ENCODE peak calls at places on chromosomes 7 and 10, in nine cellular contexts. One of them, this sample, is unnamed.

GRCh38 chr10:125148021-125148439 is 12.3 kb downstream of the CTBP2 start:
- DNase-seq in ELF-1: no peak
- DNase-seq in NCI-H1417: no peak
- DNase-seq in GM20000: no peak
- DNase-seq in NCI-H345: peak; percentile 12
- DNase-seq in GM04503: no peak
- DNase-seq in MV-4-11: peak; percentile 59
- DNase-seq in effector memory CD8-positive, alpha-beta T cell: no peak
- DNase-seq in breast epithelium: no peak
- DNase-seq in this sample: no peak

GRCh38 chr7:105680505-105681187 is 99.4 kb upstream of the EFCAB10 start:
- DNase-seq in ELF-1: peak; percentile 92
- DNase-seq in NCI-H1417: no peak
- DNase-seq in GM20000: no peak
- DNase-seq in NCI-H345: no peak
- DNase-seq in GM04503: no peak
- DNase-seq in MV-4-11: no peak
- DNase-seq in effector memory CD8-positive, alpha-beta T cell: no peak
- DNase-seq in breast epithelium: no peak
- DNase-seq in this sample: no peak

GRCh38 chr10:71893920-71894319 is 42.9 kb upstream of the PSAP start:
- DNase-seq in ELF-1: no peak
- DNase-seq in NCI-H1417: no peak
- DNase-seq in GM20000: no peak
- DNase-seq in NCI-H345: no peak
- DNase-seq in GM04503: no peak
- DNase-seq in MV-4-11: peak; percentile 20
- DNase-seq in effector memory CD8-positive, alpha-beta T cell: no peak
- DNase-seq in breast epithelium: no peak
- DNase-seq in this sample: no peak

GRCh38 chr10:60114765-60115586 is 208.6 kb upstream of the CCDC6 start:
- DNase-seq in ELF-1: peak; percentile 79
- DNase-seq in NCI-H1417: peak; percentile 13
- DNase-seq in GM20000: peak; percentile 29
- DNase-seq in NCI-H345: no peak
- DNase-seq in GM04503: no peak
- DNase-seq in MV-4-11: peak; percentile 42
- DNase-seq in effector memory CD8-positive, alpha-beta T cell: no peak
- DNase-seq in breast epithelium: no peak
- DNase-seq in this sample: peak; percentile 55

GRCh38 chr10:97905276-97905675 is 55.6 kb downstream of the GOLGA7B start:
- DNase-seq in ELF-1: no peak
- DNase-seq in NCI-H1417: no peak
- DNase-seq in GM20000: no peak
- DNase-seq in NCI-H345: no peak
- DNase-seq in GM04503: no peak
- DNase-seq in MV-4-11: no peak
- DNase-seq in effector memory CD8-positive, alpha-beta T cell: no peak
- DNase-seq in breast epithelium: no peak
- DNase-seq in this sample: no peak

GRCh38 chr7:151396328-151396970 is 13.4 kb downstream of the WDR86 start:
- DNase-seq in ELF-1: no peak
- DNase-seq in NCI-H1417: no peak
- DNase-seq in GM20000: no peak
- DNase-seq in NCI-H345: no peak
- DNase-seq in GM04503: no peak
- DNase-seq in MV-4-11: no peak
- DNase-seq in effector memory CD8-positive, alpha-beta T cell: no peak
- DNase-seq in breast epithelium: no peak
- DNase-seq in this sample: no peak

GRCh38 chr10:59971915-59972314 is 65.6 kb upstream of the CCDC6 start:
- DNase-seq in ELF-1: peak; percentile 53
- DNase-seq in NCI-H1417: peak; percentile 18
- DNase-seq in GM20000: no peak
- DNase-seq in NCI-H345: no peak
- DNase-seq in GM04503: no peak
- DNase-seq in MV-4-11: no peak
- DNase-seq in effector memory CD8-positive, alpha-beta T cell: no peak
- DNase-seq in breast epithelium: no peak
- DNase-seq in this sample: peak; percentile 5

GRCh38 chr7:44231088-44231487 is 30.3 kb downstream of the YKT6 start:
- DNase-seq in ELF-1: no peak
- DNase-seq in NCI-H1417: no peak
- DNase-seq in GM20000: no peak
- DNase-seq in NCI-H345: no peak
- DNase-seq in GM04503: no peak
- DNase-seq in MV-4-11: no peak
- DNase-seq in effector memory CD8-positive, alpha-beta T cell: no peak
- DNase-seq in breast epithelium: no peak
- DNase-seq in this sample: no peak

GRCh38 chr7:66213637-66214036 is 8.5 kb downstream of the TPST1 start:
- DNase-seq in ELF-1: no peak
- DNase-seq in NCI-H1417: no peak
- DNase-seq in GM20000: no peak
- DNase-seq in NCI-H345: no peak
- DNase-seq in GM04503: no peak
- DNase-seq in MV-4-11: no peak
- DNase-seq in effector memory CD8-positive, alpha-beta T cell: no peak
- DNase-seq in breast epithelium: no peak
- DNase-seq in this sample: no peak

GRCh38 chr10:89921422-89921821 is 220.0 kb downstream of the KIF20B start:
- DNase-seq in ELF-1: no peak
- DNase-seq in NCI-H1417: no peak
- DNase-seq in GM20000: no peak
- DNase-seq in NCI-H345: no peak
- DNase-seq in GM04503: no peak
- DNase-seq in MV-4-11: no peak
- DNase-seq in effector memory CD8-positive, alpha-beta T cell: no peak
- DNase-seq in breast epithelium: no peak
- DNase-seq in this sample: no peak

GRCh38 chr10:451021-451471 is 238.4 kb downstream of the DIP2C start:
- DNase-seq in ELF-1: no peak
- DNase-seq in NCI-H1417: no peak
- DNase-seq in GM20000: peak; percentile 66
- DNase-seq in NCI-H345: no peak
- DNase-seq in GM04503: no peak
- DNase-seq in MV-4-11: peak; percentile 84
- DNase-seq in effector memory CD8-positive, alpha-beta T cell: peak; percentile 62
- DNase-seq in breast epithelium: no peak
- DNase-seq in this sample: no peak

This sample was measured in skeletal muscle cell.